ENCODE peak calls at places on chromosomes 12 and 14, in four cellular contexts. One of them, this sample, is unnamed.

GRCh38 chr14:45698462-45699134 is 445.6 kb upstream of the MIS18BP1 start:
- DNase-seq in heart right ventricle: peak; percentile 14
- DNase-seq in CD4-positive, alpha-beta T cell: no peak
- DNase-seq in IMR-90: no peak
- DNase-seq in this sample: peak; percentile 1

GRCh38 chr12:110916295-110916875 is 4.0 kb downstream of the MYL2 start:
- DNase-seq in heart right ventricle: no peak
- DNase-seq in CD4-positive, alpha-beta T cell: no peak
- DNase-seq in IMR-90: no peak
- DNase-seq in this sample: peak; percentile 57

GRCh38 chr12:51351913-51352532 is 5.5 kb upstream of the CELA1 start:
- DNase-seq in heart right ventricle: peak; percentile 17
- DNase-seq in CD4-positive, alpha-beta T cell: peak; percentile 21
- DNase-seq in IMR-90: peak; percentile 66
- DNase-seq in this sample: peak; percentile 72

GRCh38 chr12:78284417-78284816 is 453.7 kb downstream of the NAV3 start:
- DNase-seq in heart right ventricle: no peak
- DNase-seq in CD4-positive, alpha-beta T cell: no peak
- DNase-seq in IMR-90: peak; percentile 26
- DNase-seq in this sample: no peak

GRCh38 chr12:112140728-112141127 is 15.4 kb downstream of the TRAFD1 start:
- DNase-seq in heart right ventricle: no peak
- DNase-seq in CD4-positive, alpha-beta T cell: no peak
- DNase-seq in IMR-90: no peak
- DNase-seq in this sample: no peak

GRCh38 chr14:81931828-81932227 is 398.2 kb upstream of the SEL1L start:
- DNase-seq in heart right ventricle: no peak
- DNase-seq in CD4-positive, alpha-beta T cell: no peak
- DNase-seq in IMR-90: no peak
- DNase-seq in this sample: no peak

GRCh38 chr12:52531563-52532300 is 11.5 kb upstream of the KRT5 start:
- DNase-seq in heart right ventricle: no peak
- DNase-seq in CD4-positive, alpha-beta T cell: no peak
- DNase-seq in IMR-90: no peak
- DNase-seq in this sample: no peak

GRCh38 chr12:59911516-59911915 is 315.7 kb downstream of the SLC16A7 start:
- DNase-seq in heart right ventricle: no peak
- DNase-seq in CD4-positive, alpha-beta T cell: no peak
- DNase-seq in IMR-90: no peak
- DNase-seq in this sample: no peak

GRCh38 chr14:24831677-24832076 is 197.7 kb upstream of the GZMB start:
- DNase-seq in heart right ventricle: no peak
- DNase-seq in CD4-positive, alpha-beta T cell: no peak
- DNase-seq in IMR-90: no peak
- DNase-seq in this sample: no peak

GRCh38 chr12:113172185-113172584 is 13.1 kb downstream of the DDX54 start:
- DNase-seq in heart right ventricle: no peak
- DNase-seq in CD4-positive, alpha-beta T cell: no peak
- DNase-seq in IMR-90: no peak
- DNase-seq in this sample: no peak

GRCh38 chr12:39443704-39444234 is 849 bp upstream of the KIF21A start:
- DNase-seq in heart right ventricle: no peak
- DNase-seq in CD4-positive, alpha-beta T cell: no peak
- DNase-seq in IMR-90: no peak
- DNase-seq in this sample: no peak

GRCh38 chr12:122749569-122750332 is 2.9 kb upstream of the DENR start:
- DNase-seq in heart right ventricle: no peak
- DNase-seq in CD4-positive, alpha-beta T cell: no peak
- DNase-seq in IMR-90: no peak
- DNase-seq in this sample: no peak

GRCh38 chr12:12582193-12582881 is 19.7 kb upstream of the DUSP16 start:
- DNase-seq in heart right ventricle: no peak
- DNase-seq in CD4-positive, alpha-beta T cell: no peak
- DNase-seq in IMR-90: no peak
- DNase-seq in this sample: no peak